ENCODE peak calls at places on chromosomes 4 and X, in nine cellular contexts. H, N, Y, C, I, K, R, E and D are unnamed samples.

GRCh38 chrX:10769696-10770619 is 149.6 kb upstream of the MID1 start:
- DNase-seq in H (peak; percentile 31), N (no peak), Y (no peak), C (no peak), I (no peak), K (no peak), R (no peak), E (no peak), D (no peak)

GRCh38 chrX:136166221-136166855 is 19.0 kb downstream of the FHL1 start:
- DNase-seq in H (peak; percentile 37), N (peak; percentile 17), Y (peak; percentile 23), C (no peak), I (no peak), K (no peak), R (no peak), E (no peak), D (no peak)

GRCh38 chr4:39631700-39632079 is 7.0 kb downstream of the SMIM14 start:
- DNase-seq in H (no peak), N (no peak), Y (no peak), C (no peak), I (no peak), K (no peak), R (no peak), E (no peak), D (no peak)

GRCh38 chrX:111101580-111101979 is 5.6 kb downstream of the PAK3 start:
- DNase-seq in H (no peak), N (no peak), Y (no peak), C (no peak), I (no peak), K (no peak), R (no peak), E (no peak), D (no peak)

GRCh38 chrX:74293343-74293946 is 10.5 kb upstream of the ZCCHC13 start:
- DNase-seq in H (peak; percentile 75), N (peak; percentile 29), Y (peak; percentile 65), C (peak; percentile 37), I (no peak), K (peak; percentile 84), R (peak; percentile 84), E (no peak), D (peak; percentile 30)

GRCh38 chr4:53706422-53707032 is 115.2 kb upstream of the LNX1 start:
- DNase-seq in H (peak; percentile 21), N (peak; percentile 34), Y (peak; percentile 15), C (no peak), I (no peak), K (no peak), R (peak; percentile 46), E (no peak), D (no peak)

GRCh38 chr4:18858229-18858922 is 836.8 kb upstream of the LCORL start:
- DNase-seq in H (no peak), N (no peak), Y (no peak), C (no peak), I (no peak), K (no peak), R (no peak), E (no peak), D (no peak)

GRCh38 chr4:182560358-182560757 is 317.2 kb downstream of the TENM3 start:
- DNase-seq in H (peak; percentile 97), N (no peak), Y (no peak), C (no peak), I (no peak), K (no peak), R (no peak), E (no peak), D (peak; percentile 13)

GRCh38 chrX:136204571-136204970 is 46.6 kb downstream of the MAP7D3 start:
- DNase-seq in H (no peak), N (no peak), Y (peak; percentile 46), C (no peak), I (peak; percentile 51), K (peak; percentile 35), R (peak; percentile 61), E (no peak), D (no peak)

GRCh38 chr4:181958435-181958834 is 284.8 kb upstream of the TENM3 start:
- DNase-seq in H (no peak), N (no peak), Y (no peak), C (no peak), I (no peak), K (no peak), R (no peak), E (no peak), D (peak; percentile 73)

GRCh38 chr4:81786063-81786763 is 314.5 kb upstream of the RASGEF1B start:
- DNase-seq in H (no peak), N (no peak), Y (no peak), C (no peak), I (no peak), K (no peak), R (no peak), E (no peak), D (peak; percentile 6)

GRCh38 chr4:36006226-36006625 is 238.1 kb downstream of the ARAP2 start:
- DNase-seq in H (peak; percentile 4), N (no peak), Y (no peak), C (no peak), I (no peak), K (no peak), R (peak; percentile 0), E (no peak), D (peak; percentile 4)

GRCh38 chr4:186291256-186291890 is 25.4 kb downstream of the F11 start:
- DNase-seq in H (no peak), N (no peak), Y (no peak), C (no peak), I (no peak), K (no peak), R (no peak), E (no peak), D (no peak)

GRCh38 chr4:7328913-7329638 is 105.7 kb downstream of the PSAPL1 start:
- DNase-seq in H (no peak), N (peak; percentile 43), Y (no peak), C (no peak), I (peak; percentile 22), K (peak; percentile 61), R (peak; percentile 73), E (no peak), D (peak; percentile 25)

GRCh38 chrX:107718156-107718621 is 57.4 kb downstream of the TSC22D3 start:
- DNase-seq in H (peak; percentile 81), N (peak; percentile 41), Y (peak; percentile 76), C (no peak), I (no peak), K (peak; percentile 60), R (peak; percentile 86), E (no peak), D (peak; percentile 63)

GRCh38 chrX:121782976-121783375 is 735.6 kb downstream of the GLUD2 start:
- DNase-seq in H (no peak), N (no peak), Y (no peak), C (no peak), I (no peak), K (no peak), R (no peak), E (no peak), D (no peak)

GRCh38 chrX:125713633-125714032 is 394.0 kb downstream of the TEX13C start:
- DNase-seq in H (no peak), N (no peak), Y (no peak), C (no peak), I (no peak), K (no peak), R (no peak), E (no peak), D (no peak)

GRCh38 chr4:52932586-52933482 is 70.7 kb downstream of the RASL11B start:
- DNase-seq in H (no peak), N (no peak), Y (no peak), C (no peak), I (no peak), K (no peak), R (no peak), E (no peak), D (peak; percentile 47)

GRCh38 chr4:86356831-86357230 is 3.0 kb downstream of the MAPK10 start:
- DNase-seq in H (no peak), N (no peak), Y (no peak), C (no peak), I (no peak), K (no peak), R (no peak), E (no peak), D (no peak)
- H3K4me3 ChIP-seq in H (no peak overlapping the region), N (no peak overlapping the region), Y (no peak overlapping the region), C (no peak overlapping the region), I (no peak overlapping the region), K (no peak overlapping the region), R (no peak overlapping the region), E (no peak overlapping the region), D (no peak overlapping the region)

GRCh38 chrX:30312858-30313257 is 3.7 kb upstream of the NR0B1 start:
- DNase-seq in H (no peak), N (no peak), Y (no peak), C (no peak), I (no peak), K (no peak), R (no peak), E (no peak), D (no peak)
- H3K4me3 ChIP-seq in H (no peak overlapping the region), N (no peak overlapping the region), Y (no peak overlapping the region), C (no peak overlapping the region), I (no peak overlapping the region), K (no peak overlapping the region), R (no peak overlapping the region), E (no peak overlapping the region), D (no peak overlapping the region)

DNA sequence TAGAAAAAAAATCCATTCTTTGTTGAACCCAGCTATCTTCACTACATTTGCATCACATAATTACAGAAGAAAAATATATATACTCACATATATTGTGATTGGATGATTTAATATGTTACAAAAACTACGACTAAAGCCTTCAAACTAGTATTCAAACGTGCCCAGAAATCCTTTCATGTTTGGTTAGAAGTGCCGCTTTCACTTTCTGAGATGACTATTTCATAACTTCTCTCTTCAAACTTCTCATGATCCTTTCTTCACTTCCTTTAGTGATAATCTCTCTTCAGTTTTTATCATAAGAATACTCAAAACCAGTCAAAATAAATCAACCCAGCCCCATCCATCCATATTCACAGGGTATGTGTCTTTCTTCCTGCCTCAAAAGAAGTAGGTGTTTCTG is 50.8 kb upstream of the NAF1 start:
- DNase-seq in H (no peak), N (no peak), Y (no peak), C (no peak), I (no peak), K (no peak), R (no peak), E (no peak), D (no peak)
- H3K4me3 ChIP-seq in H (no peak overlapping the region), N (no peak overlapping the region), Y (no peak overlapping the region), C (no peak overlapping the region), I (no peak overlapping the region), K (no peak overlapping the region), R (no peak overlapping the region), E (no peak overlapping the region), D (no peak overlapping the region)

GRCh38 chrX:119887721-119888425 is 7.8 kb upstream of the AKAP14 start:
- DNase-seq in H (peak; percentile 79), N (no peak), Y (peak; percentile 65), C (no peak), I (no peak), K (peak; percentile 43), R (peak; percentile 84), E (no peak), D (no peak)
- H3K4me3 ChIP-seq in H (peak overlapping the region; percentile 45), N (no peak overlapping the region), Y (no peak overlapping the region), C (peak overlapping the region; percentile 35), I (peak overlapping the region; percentile 29), K (no peak overlapping the region), R (peak overlapping the region; percentile 57), E (peak overlapping the region; percentile 31), D (peak overlapping the region; percentile 32)